ENCODE peak calls at places on chromosomes 11 and 22, in five cellular contexts. One of them, this sample, is unnamed.

GRCh38 chr11:112537846-112538330 is 277.2 kb upstream of the PLET1 start:
- DNase-seq in WTC11: no peak
- DNase-seq in activated T-helper 1 cell treated with Interleukin-2 at 50 U/mL for 16 hours: no peak
- DNase-seq in HT-29: no peak
- DNase-seq in activated CD4-positive, alpha-beta T cell treated with anti-CD3 and anti-CD28 coated beads, Interleukin-2, amount 50 U/mL, for 1 hour: no peak
- DNase-seq in this sample: no peak

GRCh38 chr11:71977743-71978418 is 20.8 kb upstream of the IL18BP start:
- DNase-seq in WTC11: peak
- DNase-seq in activated CD4-positive, alpha-beta T cell treated with anti-CD3 and anti-CD28 coated beads, Interleukin-2, amount 50 U/mL, for 1 hour: peak
- DNase-seq in activated T-helper 1 cell treated with Interleukin-2 at 50 U/mL for 16 hours: no peak
- DNase-seq in HT-29: peak
- DNase-seq in this sample: peak

GRCh38 chr11:48114740-48115139 is 101.9 kb upstream of the OR4B1 start:
- DNase-seq in HT-29: no peak
- DNase-seq in activated CD4-positive, alpha-beta T cell treated with anti-CD3 and anti-CD28 coated beads, Interleukin-2, amount 50 U/mL, for 1 hour: no peak
- DNase-seq in activated T-helper 1 cell treated with Interleukin-2 at 50 U/mL for 16 hours: no peak
- DNase-seq in WTC11: no peak
- DNase-seq in this sample: no peak

GRCh38 chr11:112526699-112527410 is 266.2 kb upstream of the PLET1 start:
- DNase-seq in activated CD4-positive, alpha-beta T cell treated with anti-CD3 and anti-CD28 coated beads, Interleukin-2, amount 50 U/mL, for 1 hour: no peak
- DNase-seq in WTC11: no peak
- DNase-seq in activated T-helper 1 cell treated with Interleukin-2 at 50 U/mL for 16 hours: no peak
- DNase-seq in HT-29: no peak
- DNase-seq in this sample: no peak

GRCh38 chr22:39205344-39206021 is 39.3 kb downstream of the PDGFB start:
- DNase-seq in WTC11: no peak
- DNase-seq in activated CD4-positive, alpha-beta T cell treated with anti-CD3 and anti-CD28 coated beads, Interleukin-2, amount 50 U/mL, for 1 hour: no peak
- DNase-seq in HT-29: peak
- DNase-seq in activated T-helper 1 cell treated with Interleukin-2 at 50 U/mL for 16 hours: peak
- DNase-seq in this sample: no peak

GRCh38 chr11:128523616-128524015 is 63.7 kb downstream of the ETS1 start:
- DNase-seq in HT-29: no peak
- DNase-seq in activated T-helper 1 cell treated with Interleukin-2 at 50 U/mL for 16 hours: no peak
- DNase-seq in activated CD4-positive, alpha-beta T cell treated with anti-CD3 and anti-CD28 coated beads, Interleukin-2, amount 50 U/mL, for 1 hour: no peak
- DNase-seq in WTC11: no peak
- DNase-seq in this sample: no peak

GRCh38 chr11:10261821-10262220 is 32.2 kb downstream of the SBF2 start:
- DNase-seq in HT-29: no peak
- DNase-seq in WTC11: no peak
- DNase-seq in activated T-helper 1 cell treated with Interleukin-2 at 50 U/mL for 16 hours: no peak
- DNase-seq in activated CD4-positive, alpha-beta T cell treated with anti-CD3 and anti-CD28 coated beads, Interleukin-2, amount 50 U/mL, for 1 hour: no peak
- DNase-seq in this sample: no peak

GRCh38 chr11:79437981-79438630 is 2.7 kb downstream of the TENM4 start:
- DNase-seq in WTC11: peak
- DNase-seq in activated T-helper 1 cell treated with Interleukin-2 at 50 U/mL for 16 hours: no peak
- DNase-seq in HT-29: no peak
- DNase-seq in activated CD4-positive, alpha-beta T cell treated with anti-CD3 and anti-CD28 coated beads, Interleukin-2, amount 50 U/mL, for 1 hour: no peak
- DNase-seq in this sample: peak

GRCh38 chr11:35364101-35364780 is 55.1 kb downstream of the SLC1A2 start:
- DNase-seq in WTC11: no peak
- DNase-seq in activated CD4-positive, alpha-beta T cell treated with anti-CD3 and anti-CD28 coated beads, Interleukin-2, amount 50 U/mL, for 1 hour: no peak
- DNase-seq in HT-29: peak
- DNase-seq in activated T-helper 1 cell treated with Interleukin-2 at 50 U/mL for 16 hours: no peak
- DNase-seq in this sample: peak

GRCh38 chr11:61630104-61630503 is 49.2 kb upstream of the SYT7 start:
- DNase-seq in WTC11: no peak
- DNase-seq in HT-29: no peak
- DNase-seq in activated CD4-positive, alpha-beta T cell treated with anti-CD3 and anti-CD28 coated beads, Interleukin-2, amount 50 U/mL, for 1 hour: no peak
- DNase-seq in activated T-helper 1 cell treated with Interleukin-2 at 50 U/mL for 16 hours: no peak
- DNase-seq in this sample: no peak

GRCh38 chr11:92453055-92453454 is 228.4 kb downstream of the FAT3 start:
- DNase-seq in activated CD4-positive, alpha-beta T cell treated with anti-CD3 and anti-CD28 coated beads, Interleukin-2, amount 50 U/mL, for 1 hour: no peak
- DNase-seq in activated T-helper 1 cell treated with Interleukin-2 at 50 U/mL for 16 hours: no peak
- DNase-seq in WTC11: no peak
- DNase-seq in HT-29: no peak
- DNase-seq in this sample: no peak

GRCh38 chr11:108853864-108854263 is 189.0 kb downstream of the DDX10 start:
- DNase-seq in HT-29: no peak
- DNase-seq in activated CD4-positive, alpha-beta T cell treated with anti-CD3 and anti-CD28 coated beads, Interleukin-2, amount 50 U/mL, for 1 hour: no peak
- DNase-seq in WTC11: no peak
- DNase-seq in activated T-helper 1 cell treated with Interleukin-2 at 50 U/mL for 16 hours: no peak
- DNase-seq in this sample: no peak

GRCh38 chr11:58829736-58830135 is 14.8 kb downstream of the GLYATL2 start:
- DNase-seq in activated CD4-positive, alpha-beta T cell treated with anti-CD3 and anti-CD28 coated beads, Interleukin-2, amount 50 U/mL, for 1 hour: no peak
- DNase-seq in activated T-helper 1 cell treated with Interleukin-2 at 50 U/mL for 16 hours: no peak
- DNase-seq in HT-29: no peak
- DNase-seq in WTC11: no peak
- DNase-seq in this sample: no peak

GRCh38 chr22:23098718-23099524 is 28.6 kb downstream of the GNAZ start:
- DNase-seq in WTC11: no peak
- DNase-seq in HT-29: no peak
- DNase-seq in activated T-helper 1 cell treated with Interleukin-2 at 50 U/mL for 16 hours: no peak
- DNase-seq in activated CD4-positive, alpha-beta T cell treated with anti-CD3 and anti-CD28 coated beads, Interleukin-2, amount 50 U/mL, for 1 hour: no peak
- DNase-seq in this sample: peak

GRCh38 chr22:35010543-35010942 is 55.4 kb upstream of the ISX start:
- DNase-seq in WTC11: no peak
- DNase-seq in activated CD4-positive, alpha-beta T cell treated with anti-CD3 and anti-CD28 coated beads, Interleukin-2, amount 50 U/mL, for 1 hour: no peak
- DNase-seq in activated T-helper 1 cell treated with Interleukin-2 at 50 U/mL for 16 hours: no peak
- DNase-seq in HT-29: no peak
- DNase-seq in this sample: no peak

GRCh38 chr11:1983601-1983961 is 14.1 kb downstream of the H19 start:
- DNase-seq in activated CD4-positive, alpha-beta T cell treated with anti-CD3 and anti-CD28 coated beads, Interleukin-2, amount 50 U/mL, for 1 hour: no peak
- DNase-seq in HT-29: no peak
- DNase-seq in WTC11: no peak
- DNase-seq in activated T-helper 1 cell treated with Interleukin-2 at 50 U/mL for 16 hours: no peak
- DNase-seq in this sample: no peak

GRCh38 chr11:68142028-68142412 is 20.8 kb upstream of the CHKA start:
- DNase-seq in activated CD4-positive, alpha-beta T cell treated with anti-CD3 and anti-CD28 coated beads, Interleukin-2, amount 50 U/mL, for 1 hour: peak
- DNase-seq in WTC11: no peak
- DNase-seq in activated T-helper 1 cell treated with Interleukin-2 at 50 U/mL for 16 hours: no peak
- DNase-seq in HT-29: no peak
- DNase-seq in this sample: no peak

GRCh38 chr11:69014084-69014935 is 1.3 kb upstream of the MRGPRF start:
- DNase-seq in HT-29: no peak
- DNase-seq in activated CD4-positive, alpha-beta T cell treated with anti-CD3 and anti-CD28 coated beads, Interleukin-2, amount 50 U/mL, for 1 hour: no peak
- DNase-seq in activated T-helper 1 cell treated with Interleukin-2 at 50 U/mL for 16 hours: no peak
- DNase-seq in WTC11: no peak
- DNase-seq in this sample: peak

GRCh38 chr22:25702571-25703167 is 39.3 kb upstream of the MYO18B start:
- DNase-seq in HT-29: no peak
- DNase-seq in activated CD4-positive, alpha-beta T cell treated with anti-CD3 and anti-CD28 coated beads, Interleukin-2, amount 50 U/mL, for 1 hour: no peak
- DNase-seq in WTC11: no peak
- DNase-seq in activated T-helper 1 cell treated with Interleukin-2 at 50 U/mL for 16 hours: no peak
- DNase-seq in this sample: no peak

GRCh38 chr11:86447763-86448480 is 73.2 kb downstream of the CCDC81 start:
- DNase-seq in activated T-helper 1 cell treated with Interleukin-2 at 50 U/mL for 16 hours: no peak
- DNase-seq in activated CD4-positive, alpha-beta T cell treated with anti-CD3 and anti-CD28 coated beads, Interleukin-2, amount 50 U/mL, for 1 hour: no peak
- DNase-seq in HT-29: no peak
- DNase-seq in WTC11: no peak
- DNase-seq in this sample: no peak

GRCh38 chr22:20624161-20624616 is 116.8 kb downstream of the MED15 start:
- DNase-seq in HT-29: no peak
- DNase-seq in activated CD4-positive, alpha-beta T cell treated with anti-CD3 and anti-CD28 coated beads, Interleukin-2, amount 50 U/mL, for 1 hour: no peak
- DNase-seq in WTC11: no peak
- DNase-seq in activated T-helper 1 cell treated with Interleukin-2 at 50 U/mL for 16 hours: no peak
- DNase-seq in this sample: no peak

GRCh38 chr22:45585437-45585755 is 82.7 kb downstream of the FBLN1 start:
- DNase-seq in HT-29: no peak
- DNase-seq in WTC11: no peak
- DNase-seq in activated T-helper 1 cell treated with Interleukin-2 at 50 U/mL for 16 hours: no peak
- DNase-seq in activated CD4-positive, alpha-beta T cell treated with anti-CD3 and anti-CD28 coated beads, Interleukin-2, amount 50 U/mL, for 1 hour: no peak
- DNase-seq in this sample: no peak

GRCh38 chr11:76621466-76621865 is 49.1 kb downstream of the LRRC32 start:
- DNase-seq in activated T-helper 1 cell treated with Interleukin-2 at 50 U/mL for 16 hours: no peak
- DNase-seq in HT-29: no peak
- DNase-seq in activated CD4-positive, alpha-beta T cell treated with anti-CD3 and anti-CD28 coated beads, Interleukin-2, amount 50 U/mL, for 1 hour: no peak
- DNase-seq in WTC11: no peak
- DNase-seq in this sample: no peak

GRCh38 chr11:100687630-100688395 is 725 bp downstream of the ARHGAP42 start:
- DNase-seq in activated CD4-positive, alpha-beta T cell treated with anti-CD3 and anti-CD28 coated beads, Interleukin-2, amount 50 U/mL, for 1 hour: no peak
- DNase-seq in WTC11: peak
- DNase-seq in HT-29: peak
- DNase-seq in activated T-helper 1 cell treated with Interleukin-2 at 50 U/mL for 16 hours: no peak
- DNase-seq in this sample: peak

GRCh38 chr22:37295946-37296345 is 13.6 kb downstream of the CYTH4 start:
- DNase-seq in WTC11: no peak
- DNase-seq in activated T-helper 1 cell treated with Interleukin-2 at 50 U/mL for 16 hours: no peak
- DNase-seq in HT-29: no peak
- DNase-seq in activated CD4-positive, alpha-beta T cell treated with anti-CD3 and anti-CD28 coated beads, Interleukin-2, amount 50 U/mL, for 1 hour: no peak
- DNase-seq in this sample: no peak

GRCh38 chr11:65931773-65932557 is 12.7 kb downstream of the DRAP1 start:
- DNase-seq in HT-29: no peak
- DNase-seq in activated T-helper 1 cell treated with Interleukin-2 at 50 U/mL for 16 hours: no peak
- DNase-seq in activated CD4-positive, alpha-beta T cell treated with anti-CD3 and anti-CD28 coated beads, Interleukin-2, amount 50 U/mL, for 1 hour: no peak
- DNase-seq in WTC11: no peak
- DNase-seq in this sample: no peak

GRCh38 chr11:125553357-125553756 is 15.9 kb upstream of the EI24 start:
- DNase-seq in activated T-helper 1 cell treated with Interleukin-2 at 50 U/mL for 16 hours: no peak
- DNase-seq in WTC11: no peak
- DNase-seq in HT-29: no peak
- DNase-seq in activated CD4-positive, alpha-beta T cell treated with anti-CD3 and anti-CD28 coated beads, Interleukin-2, amount 50 U/mL, for 1 hour: no peak
- DNase-seq in this sample: no peak

GRCh38 chr11:76918941-76919386 is 58.2 kb downstream of the ACER3 start:
- DNase-seq in WTC11: no peak
- DNase-seq in HT-29: peak
- DNase-seq in activated T-helper 1 cell treated with Interleukin-2 at 50 U/mL for 16 hours: no peak
- DNase-seq in activated CD4-positive, alpha-beta T cell treated with anti-CD3 and anti-CD28 coated beads, Interleukin-2, amount 50 U/mL, for 1 hour: no peak
- DNase-seq in this sample: peak

GRCh38 chr11:96303067-96303466 is 39.9 kb downstream of the MAML2 start:
- DNase-seq in activated CD4-positive, alpha-beta T cell treated with anti-CD3 and anti-CD28 coated beads, Interleukin-2, amount 50 U/mL, for 1 hour: no peak
- DNase-seq in HT-29: peak
- DNase-seq in activated T-helper 1 cell treated with Interleukin-2 at 50 U/mL for 16 hours: no peak
- DNase-seq in WTC11: no peak
- DNase-seq in this sample: no peak

GRCh38 chr11:122633219-122633829 is 22.2 kb upstream of the UBASH3B start:
- DNase-seq in HT-29: peak
- DNase-seq in activated CD4-positive, alpha-beta T cell treated with anti-CD3 and anti-CD28 coated beads, Interleukin-2, amount 50 U/mL, for 1 hour: no peak
- DNase-seq in WTC11: peak
- DNase-seq in activated T-helper 1 cell treated with Interleukin-2 at 50 U/mL for 16 hours: no peak
- DNase-seq in this sample: no peak

GRCh38 chr11:78795862-78796261 is 221.2 kb upstream of the NARS2 start:
- DNase-seq in HT-29: no peak
- DNase-seq in activated T-helper 1 cell treated with Interleukin-2 at 50 U/mL for 16 hours: no peak
- DNase-seq in WTC11: no peak
- DNase-seq in activated CD4-positive, alpha-beta T cell treated with anti-CD3 and anti-CD28 coated beads, Interleukin-2, amount 50 U/mL, for 1 hour: no peak
- DNase-seq in this sample: no peak

GRCh38 chr11:770642-771616 is 6.4 kb downstream of the GATD1 start:
- DNase-seq in activated CD4-positive, alpha-beta T cell treated with anti-CD3 and anti-CD28 coated beads, Interleukin-2, amount 50 U/mL, for 1 hour: no peak
- DNase-seq in WTC11: peak
- DNase-seq in HT-29: no peak
- DNase-seq in activated T-helper 1 cell treated with Interleukin-2 at 50 U/mL for 16 hours: no peak
- DNase-seq in this sample: no peak

GRCh38 chr22:29663230-29663826 is 56.5 kb upstream of the CABP7 start:
- DNase-seq in HT-29: no peak
- DNase-seq in activated CD4-positive, alpha-beta T cell treated with anti-CD3 and anti-CD28 coated beads, Interleukin-2, amount 50 U/mL, for 1 hour: no peak
- DNase-seq in WTC11: no peak
- DNase-seq in activated T-helper 1 cell treated with Interleukin-2 at 50 U/mL for 16 hours: no peak
- DNase-seq in this sample: no peak

GRCh38 chr11:2204361-2205213 is 33.0 kb upstream of the TH start:
- DNase-seq in activated T-helper 1 cell treated with Interleukin-2 at 50 U/mL for 16 hours: no peak
- DNase-seq in WTC11: peak
- DNase-seq in HT-29: peak
- DNase-seq in activated CD4-positive, alpha-beta T cell treated with anti-CD3 and anti-CD28 coated beads, Interleukin-2, amount 50 U/mL, for 1 hour: no peak
- DNase-seq in this sample: peak

GRCh38 chr11:15657264-15657663 is 542.5 kb downstream of the INSC start:
- DNase-seq in activated T-helper 1 cell treated with Interleukin-2 at 50 U/mL for 16 hours: no peak
- DNase-seq in WTC11: no peak
- DNase-seq in HT-29: no peak
- DNase-seq in activated CD4-positive, alpha-beta T cell treated with anti-CD3 and anti-CD28 coated beads, Interleukin-2, amount 50 U/mL, for 1 hour: no peak
- DNase-seq in this sample: no peak

GRCh38 chr22:37330200-37331033 is 48.1 kb downstream of the CYTH4 start:
- DNase-seq in activated T-helper 1 cell treated with Interleukin-2 at 50 U/mL for 16 hours: no peak
- DNase-seq in activated CD4-positive, alpha-beta T cell treated with anti-CD3 and anti-CD28 coated beads, Interleukin-2, amount 50 U/mL, for 1 hour: peak
- DNase-seq in WTC11: peak
- DNase-seq in HT-29: peak
- DNase-seq in this sample: peak

GRCh38 chr11:74493816-74494630 is 499 bp upstream of the LIPT2 start:
- DNase-seq in activated CD4-positive, alpha-beta T cell treated with anti-CD3 and anti-CD28 coated beads, Interleukin-2, amount 50 U/mL, for 1 hour: no peak
- DNase-seq in activated T-helper 1 cell treated with Interleukin-2 at 50 U/mL for 16 hours: no peak
- DNase-seq in HT-29: no peak
- DNase-seq in WTC11: no peak
- DNase-seq in this sample: no peak

GRCh38 chr11:121206810-121207209 is 85.8 kb upstream of the SC5D start:
- DNase-seq in activated CD4-positive, alpha-beta T cell treated with anti-CD3 and anti-CD28 coated beads, Interleukin-2, amount 50 U/mL, for 1 hour: no peak
- DNase-seq in HT-29: peak
- DNase-seq in WTC11: no peak
- DNase-seq in activated T-helper 1 cell treated with Interleukin-2 at 50 U/mL for 16 hours: no peak
- DNase-seq in this sample: no peak

GRCh38 chr11:109704432-109704831 is 282.4 kb downstream of the C11orf87 start:
- DNase-seq in HT-29: no peak
- DNase-seq in WTC11: no peak
- DNase-seq in activated T-helper 1 cell treated with Interleukin-2 at 50 U/mL for 16 hours: no peak
- DNase-seq in activated CD4-positive, alpha-beta T cell treated with anti-CD3 and anti-CD28 coated beads, Interleukin-2, amount 50 U/mL, for 1 hour: no peak
- DNase-seq in this sample: no peak

This sample was measured in colonic mucosa.